ENCODE peak calls at places on chromosomes 11 and 22, in seven cellular contexts. Y, H, V, C, P, S and F are unnamed samples. For H3K36me3, the result is how much of the 10 kb centered on the place peaks cover.

GRCh38 chr11:57647960-57648776 is 1.5 kb downstream of the YPEL4 start:
- DNase-seq in Y (no peak), H (no peak), V (no peak), C (no peak), P (no peak), S (peak), F (peak)

GRCh38 chr11:22133785-22134184 is 59.1 kb upstream of the ANO5 start:
- DNase-seq in Y (no peak), H (no peak), V (no peak), C (no peak), P (no peak), S (no peak), F (no peak)

GRCh38 chr11:130396965-130397364 is 31.4 kb downstream of the ADAMTS8 start:
- DNase-seq in Y (no peak), H (no peak), V (no peak), C (no peak), P (no peak), S (no peak), F (no peak)

GRCh38 chr11:130897262-130898182 is 18.8 kb downstream of the SNX19 start:
- DNase-seq in Y (peak), H (no peak), V (no peak), C (peak), P (no peak), S (peak), F (no peak)

GRCh38 chr11:8220261-8221024 is 43.2 kb downstream of the LMO1 start:
- DNase-seq in Y (no peak), H (no peak), V (no peak), C (no peak), P (no peak), S (no peak), F (no peak)

GRCh38 chr11:60121259-60121658 is 32.8 kb downstream of the MS4A2 start:
- DNase-seq in Y (no peak), H (no peak), V (no peak), C (peak), P (no peak), S (peak), F (no peak)

GRCh38 chr11:129639300-129639699 is 176.3 kb upstream of the TMEM45B start:
- DNase-seq in Y (no peak), H (no peak), V (no peak), C (no peak), P (peak), S (peak), F (no peak)

GRCh38 chr22:42022162-42022847 is 23.7 kb downstream of the WBP2NL start:
- DNase-seq in Y (no peak), H (no peak), V (no peak), C (peak), P (no peak), S (no peak), F (no peak)

GRCh38 chr11:69141742-69142141 is 14.0 kb upstream of the SMIM38 start:
- DNase-seq in Y (no peak), H (no peak), V (no peak), C (no peak), P (no peak), S (no peak), F (no peak)

GRCh38 chr11:109089144-109089543 is 332.8 kb upstream of the C11orf87 start:
- DNase-seq in Y (no peak), H (no peak), V (no peak), C (no peak), P (no peak), S (no peak), F (no peak)

GRCh38 chr11:62602141-62603071 is 741 bp upstream of the MTA2 start:
- DNase-seq in Y (peak), H (peak), V (peak), C (peak), P (no peak), S (peak), F (peak)

GRCh38 chr22:32736746-32737145 is 64.8 kb upstream of the TIMP3 start:
- DNase-seq in Y (no peak), H (no peak), V (no peak), C (no peak), P (no peak), S (no peak), F (no peak)

GRCh38 chr22:21446827-21447690 is 20.1 kb upstream of the TMEM191C start:
- DNase-seq in Y (peak), H (no peak), V (no peak), C (no peak), P (no peak), S (no peak), F (no peak)

GRCh38 chr11:134069426-134069921 is 602 bp downstream of the JAM3 start:
- DNase-seq in Y (no peak), H (no peak), V (no peak), C (no peak), P (no peak), S (peak), F (peak)

GRCh38 chr22:37697540-37697835 is 640 bp downstream of the TRIOBP start:
- DNase-seq in Y (no peak), H (no peak), V (no peak), C (no peak), P (no peak), S (no peak), F (no peak)

GRCh38 chr11:9231848-9232177 is 33.3 kb downstream of the DENND5A start:
- DNase-seq in Y (no peak), H (no peak), V (no peak), C (no peak), P (no peak), S (peak), F (peak)

GRCh38 chr11:112727341-112727841 is 233.8 kb upstream of the NCAM1 start:
- DNase-seq in Y (no peak), H (no peak), V (no peak), C (no peak), P (no peak), S (no peak), F (no peak)

GRCh38 chr11:13216019-13217006 is 61.3 kb upstream of the BMAL1 start:
- DNase-seq in Y (peak), H (no peak), V (no peak), C (no peak), P (peak), S (peak), F (peak)

GRCh38 chr11:79697905-79698304 is 257.1 kb upstream of the TENM4 start:
- DNase-seq in Y (no peak), H (no peak), V (no peak), C (no peak), P (no peak), S (no peak), F (no peak)

GRCh38 chr11:23789938-23790371 is 706.9 kb upstream of the LUZP2 start:
- DNase-seq in Y (no peak), H (no peak), V (no peak), C (peak), P (no peak), S (peak), F (no peak)

GRCh38 chr22:35119494-35119893 is 53.5 kb downstream of the ISX start:
- DNase-seq in Y (no peak), H (no peak), V (no peak), C (peak), P (no peak), S (no peak), F (no peak)
- H3K36me3 ChIP-seq in Y (under half), H (under half), V (under half), C (under half), P (under half), S (under half), F (under half)

DNA sequence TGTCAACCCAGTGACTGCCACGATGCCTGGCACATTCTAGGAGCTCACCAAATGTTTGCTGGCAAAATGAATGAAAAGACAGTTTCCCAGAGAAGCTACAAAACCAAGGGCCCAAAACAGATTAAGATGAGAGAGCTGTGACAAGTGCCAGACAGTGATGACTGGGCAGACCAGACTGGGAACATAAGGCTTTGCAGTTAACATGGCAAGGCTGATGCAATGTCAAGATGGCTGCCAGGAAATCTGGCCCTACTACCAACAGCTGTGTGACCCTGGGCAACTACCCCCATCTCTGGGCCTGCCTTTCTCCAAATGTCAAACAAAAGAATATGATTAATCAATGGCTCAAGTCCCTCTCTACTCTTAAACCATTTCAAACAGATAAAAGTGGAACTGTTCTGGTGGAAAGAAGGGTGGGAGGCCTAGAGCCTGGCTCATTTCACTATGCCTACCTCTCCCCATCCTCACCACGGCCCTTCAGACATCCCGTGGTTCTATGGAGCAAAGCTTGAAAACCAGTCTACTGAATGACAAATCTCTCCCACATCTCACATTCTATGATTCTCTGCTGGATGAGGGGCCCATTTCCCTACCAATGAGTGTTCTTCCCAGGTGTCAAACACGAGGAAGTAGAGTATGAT is 12.8 kb downstream of the AP1B1 start:
- DNase-seq in Y (peak), H (no peak), V (no peak), C (no peak), P (no peak), S (no peak), F (no peak)
- H3K36me3 ChIP-seq in Y (under half), H (under half), V (under half), C (under half), P (under half), S (under half), F (under half)

DNA sequence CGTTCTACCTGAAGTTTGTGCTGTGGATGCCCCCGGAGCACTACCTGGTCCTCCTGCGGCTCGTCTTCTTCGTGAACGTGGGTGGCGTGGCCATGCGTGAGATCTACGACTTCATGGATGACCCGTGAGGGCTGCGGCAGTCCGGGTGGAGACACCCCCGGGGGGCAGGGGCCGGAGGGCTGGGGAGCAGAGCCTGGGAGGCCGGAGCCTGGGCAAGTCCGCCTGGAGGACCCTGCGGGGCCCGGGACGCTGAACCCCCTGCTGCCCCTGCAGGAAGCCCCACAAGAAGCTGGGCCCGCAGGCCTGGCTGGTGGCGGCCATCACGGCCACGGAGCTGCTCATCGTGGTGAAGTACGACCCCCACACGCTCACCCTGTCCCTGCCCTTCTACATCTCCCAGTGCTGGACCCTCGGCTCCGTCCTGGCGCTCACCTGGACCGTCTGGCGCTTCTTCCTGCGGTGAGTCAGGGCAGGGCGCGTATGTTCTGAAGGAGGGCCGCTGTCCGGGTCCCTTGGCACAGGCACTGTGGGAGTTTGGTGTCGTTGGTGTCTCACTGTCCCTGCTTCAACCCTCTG is 17.3 kb downstream of the RNH1 start:
- DNase-seq in Y (no peak), H (no peak), V (no peak), C (no peak), P (no peak), S (no peak), F (peak)
- H3K36me3 ChIP-seq in Y (under half), H (under half), V (under half), C (under half), P (under half), S (under half), F (under half)

GRCh38 chr11:46315783-46316563 is 31.3 kb upstream of the DGKZ start:
- DNase-seq in Y (no peak), H (no peak), V (no peak), C (no peak), P (no peak), S (peak), F (no peak)

GRCh38 chr11:46321757-46322156 is 25.5 kb upstream of the DGKZ start:
- DNase-seq in Y (no peak), H (no peak), V (no peak), C (no peak), P (no peak), S (peak), F (no peak)

GRCh38 chr11:46315033-46315738 is 32.1 kb upstream of the DGKZ start:
- DNase-seq in Y (peak), H (peak), V (peak), C (peak), P (peak), S (peak), F (peak)

GRCh38 chr11:46322759-46323158 is 24.5 kb upstream of the DGKZ start:
- DNase-seq in Y (no peak), H (no peak), V (no peak), C (no peak), P (peak), S (peak), F (peak)

DNA sequence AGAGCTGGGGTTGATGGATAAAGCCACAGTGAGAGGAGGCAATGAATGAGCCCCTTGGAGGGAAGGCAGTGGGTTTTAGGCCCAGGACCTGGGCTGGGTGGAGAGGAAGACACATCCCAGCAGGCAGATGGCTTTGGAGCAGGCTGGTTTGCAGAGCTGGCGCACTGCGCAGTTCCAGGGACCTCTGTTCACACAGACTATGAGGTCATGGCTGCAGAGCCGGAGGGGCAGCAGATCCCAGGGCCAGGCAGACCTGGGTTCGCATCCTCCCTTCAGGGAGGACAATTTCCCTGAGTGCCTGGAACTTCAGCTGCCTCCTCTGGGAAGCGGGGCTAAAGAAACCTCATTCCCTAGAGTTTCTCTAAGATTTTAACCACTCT is 28.2 kb upstream of the DGKZ start:
- DNase-seq in Y (no peak), H (no peak), V (no peak), C (no peak), P (no peak), S (no peak), F (no peak)
- H3K36me3 ChIP-seq in Y (under half), H (under half), V (under half), C (under half), P (under half), S (under half), F (under half)

GRCh38 chr11:64856382-64857227 is 12.2 kb upstream of the CDC42BPG start:
- DNase-seq in Y (peak), H (peak), V (no peak), C (peak), P (peak), S (peak), F (no peak)

GRCh38 chr11:64858467-64859401 is 14.3 kb upstream of the CDC42BPG start:
- DNase-seq in Y (no peak), H (peak), V (peak), C (peak), P (no peak), S (no peak), F (no peak)

GRCh38 chr11:64855596-64856304 is 11.3 kb upstream of the CDC42BPG start:
- DNase-seq in Y (no peak), H (no peak), V (no peak), C (no peak), P (no peak), S (no peak), F (no peak)

GRCh38 chr11:64859542-64860414 is 15.3 kb upstream of the CDC42BPG start:
- DNase-seq in Y (no peak), H (peak), V (peak), C (peak), P (no peak), S (no peak), F (no peak)

GRCh38 chr11:64857485-64857884 is 13.0 kb upstream of the CDC42BPG start:
- DNase-seq in Y (no peak), H (no peak), V (no peak), C (no peak), P (no peak), S (no peak), F (no peak)
- H3K36me3 ChIP-seq in Y (under half), H (under half), V (under half), C (under half), P (under half), S (under half), F (under half)

DNA sequence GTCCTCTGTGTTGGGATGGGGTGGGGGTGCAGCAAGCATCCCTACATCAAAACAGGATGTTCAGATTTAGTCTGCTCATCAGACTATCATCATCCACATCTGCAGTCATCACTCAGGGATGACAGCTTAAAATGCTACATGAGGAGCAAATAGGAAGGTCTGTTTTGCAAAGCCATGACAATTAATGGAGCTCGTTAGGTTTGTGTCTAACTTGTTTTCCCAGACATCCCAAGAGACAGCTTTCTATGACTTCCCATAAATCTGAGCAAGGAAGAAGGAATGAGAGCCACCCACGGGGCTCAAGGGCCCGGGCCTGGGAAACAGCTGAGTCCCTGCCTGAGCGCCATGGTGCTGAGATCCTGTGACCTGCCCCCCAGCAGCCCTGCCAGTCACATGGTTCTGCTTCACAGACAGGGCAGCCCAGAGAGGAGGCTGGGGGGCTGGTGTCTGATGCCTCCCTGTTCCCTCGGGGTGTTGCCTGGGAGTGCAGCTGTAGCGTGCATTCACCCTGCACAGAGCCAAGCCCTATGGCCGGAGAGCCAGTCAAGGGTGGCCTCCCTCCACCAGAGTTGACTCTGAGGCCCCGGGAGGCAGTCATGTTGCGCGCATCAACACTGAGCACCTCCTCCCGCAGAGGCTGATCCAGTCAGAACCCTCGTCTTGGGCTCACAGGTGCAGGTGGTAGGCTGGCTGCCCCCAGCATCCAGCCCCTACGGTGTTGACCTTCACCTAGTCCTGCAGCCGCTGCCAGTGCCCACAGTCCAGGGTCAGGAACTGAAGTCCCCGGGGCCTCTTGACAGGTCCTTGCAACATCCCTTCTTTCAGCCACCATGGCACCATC is 12.1 kb downstream of the DERL3 start:
- DNase-seq in Y (peak), H (no peak), V (no peak), C (no peak), P (no peak), S (no peak), F (no peak)
- H3K36me3 ChIP-seq in Y (under half), H (half or more), V (half or more), C (under half), P (under half), S (under half), F (half or more)

GRCh38 chr11:993141-993540 is 43.4 kb downstream of the MUC6 start:
- DNase-seq in Y (no peak), H (no peak), V (no peak), C (no peak), P (no peak), S (no peak), F (no peak)
- H3K36me3 ChIP-seq in Y (under half), H (half or more), V (half or more), C (under half), P (under half), S (under half), F (under half)

GRCh38 chr22:45742866-45743450 is 71.3 kb downstream of the ATXN10 start:
- DNase-seq in Y (peak), H (no peak), V (no peak), C (no peak), P (no peak), S (peak), F (no peak)
- H3K36me3 ChIP-seq in Y (under half), H (half or more), V (under half), C (under half), P (under half), S (under half), F (under half)

DNA sequence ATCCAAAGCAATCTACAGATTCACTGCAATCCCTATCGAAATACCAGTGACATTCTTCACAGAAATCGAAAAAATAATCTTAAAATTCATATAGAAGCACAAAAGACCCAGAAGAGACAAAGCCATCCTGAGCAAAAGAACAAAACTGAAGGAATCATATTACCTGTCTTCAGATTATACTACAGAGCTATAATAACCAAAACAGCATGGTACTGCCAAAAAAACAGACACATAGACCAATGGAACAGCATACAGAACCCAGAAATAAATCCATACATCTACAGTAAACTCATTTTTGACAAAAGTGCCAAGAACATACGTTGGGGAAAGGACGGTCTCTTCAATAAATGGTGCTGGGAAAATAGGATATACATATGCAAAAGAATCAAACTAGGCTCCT is 18.9 kb downstream of the RRP8 start:
- DNase-seq in Y (no peak), H (no peak), V (no peak), C (no peak), P (no peak), S (no peak), F (no peak)
- H3K36me3 ChIP-seq in Y (under half), H (under half), V (under half), C (under half), P (under half), S (under half), F (under half)

DNA sequence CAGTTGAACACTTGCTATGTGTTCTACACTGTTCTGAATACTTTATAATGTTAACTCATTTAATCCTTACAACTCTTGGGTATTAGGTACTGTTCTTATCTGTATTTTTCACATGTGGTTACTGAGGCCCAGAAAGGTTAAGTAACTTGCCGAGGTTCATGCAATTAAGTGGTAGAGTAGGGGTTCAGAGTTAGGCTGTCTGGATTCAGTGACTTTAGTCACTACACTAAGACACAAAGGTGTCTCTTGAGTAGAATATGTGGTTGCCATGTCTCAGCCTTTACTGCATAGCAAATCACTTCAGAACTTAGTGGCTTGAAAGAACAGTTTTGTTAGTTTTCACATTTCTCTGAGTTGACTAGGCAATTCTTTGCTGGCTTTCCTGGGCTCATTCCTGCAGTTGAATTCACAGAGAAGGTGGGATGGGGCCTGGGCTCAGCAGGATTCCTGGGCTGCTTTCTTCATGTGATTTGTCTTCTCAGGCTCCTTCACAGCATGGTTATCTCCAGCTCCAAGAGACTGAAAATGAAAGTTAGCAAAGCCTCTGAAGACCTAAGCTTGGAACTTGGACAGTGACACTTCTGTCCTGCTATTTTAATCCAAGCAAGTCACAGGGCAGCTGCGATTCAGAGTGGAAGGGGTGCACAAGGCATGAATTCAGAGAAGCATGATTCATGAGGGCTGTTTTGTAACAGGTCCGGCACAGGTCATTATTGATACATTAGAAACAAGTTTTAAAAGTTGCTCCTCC is 68.2 kb downstream of the SPECC1L start:
- DNase-seq in Y (no peak), H (no peak), V (no peak), C (no peak), P (no peak), S (no peak), F (peak)
- H3K36me3 ChIP-seq in Y (under half), H (half or more), V (half or more), C (under half), P (under half), S (under half), F (under half)